ENCODE peak calls at places on chromosome 5, in nine cellular contexts. M is stimulated activated CD8-positive, alpha-beta memory T cell treated with anti-CD3 and anti-CD28 coated beads, Interleukin-7, amount 100 ng/mL, for 1 hour; N is M059J; F is fibroblast of pulmonary artery; B is T-cell; U is Calu3; T is neural crest cell; E is WTC11; Z is GM10248. A is an unnamed sample.

GRCh38 chr5:140868721-140869554 is at the start of gene PCDHA11:
- DNase-seq in E (no peak), B (no peak), U (peak; percentile 20), N (peak; percentile 63), T (peak; percentile 18), Z (no peak), M (no peak), F (no peak), A (no peak)

GRCh38 chr5:123520677-123521247 is 8.8 kb downstream of the CSNK1G3 start:
- DNase-seq in M (no peak), T (no peak), Z (peak; percentile 26), F (no peak), N (no peak), U (no peak), B (no peak), E (no peak), A (no peak)

GRCh38 chr5:136235316-136235715 is 42.4 kb upstream of the SMIM32 start:
- DNase-seq in T (no peak), N (peak; percentile 71), B (no peak), F (no peak), U (no peak), Z (no peak), E (no peak), M (no peak), A (no peak)

GRCh38 chr5:38515648-38516047 is 40.8 kb downstream of the LIFR start:
- DNase-seq in E (no peak), U (no peak), F (peak; percentile 58), B (no peak), Z (no peak), N (peak; percentile 47), M (no peak), T (no peak), A (no peak)

GRCh38 chr5:132363431-132364112 is 5.9 kb upstream of the SLC22A5 start:
- DNase-seq in E (no peak), M (no peak), T (no peak), N (peak; percentile 93), B (no peak), Z (no peak), F (peak; percentile 92), U (peak; percentile 43), A (no peak)

GRCh38 chr5:128825826-128826225 is 139.5 kb upstream of the SLC27A6 start:
- DNase-seq in M (no peak), N (no peak), B (no peak), E (no peak), T (no peak), F (peak; percentile 83), Z (no peak), U (no peak), A (no peak)

GRCh38 chr5:73748510-73749410 is 122.8 kb downstream of the ARHGEF28 start:
- DNase-seq in N (no peak), U (no peak), E (no peak), T (no peak), M (no peak), Z (no peak), F (peak; percentile 82), B (no peak), A (no peak)

GRCh38 chr5:50564558-50564957 is 101.9 kb upstream of the PARP8 start:
- DNase-seq in N (no peak), F (no peak), T (no peak), M (no peak), Z (no peak), E (no peak), B (no peak), U (no peak), A (no peak)

GRCh38 chr5:36442796-36443195 is 141.1 kb upstream of the RANBP3L start:
- DNase-seq in N (peak; percentile 68), U (peak; percentile 37), M (no peak), F (peak; percentile 68), E (no peak), T (no peak), Z (no peak), B (no peak), A (peak; percentile 72)

A was measured in K562.